ENCODE peak calls at places on chromosome 17, in eight cellular contexts. One of them, this sample, is unnamed.

GRCh38 chr17:32815460-32815859 is 61.5 kb downstream of the MYO1D start:
- DNase-seq in AG10803: no peak
- DNase-seq in mucosa of descending colon: no peak
- DNase-seq in BJ: no peak
- DNase-seq in adrenal gland: no peak
- DNase-seq in cardiac muscle cell: no peak
- DNase-seq in BE2C: no peak
- DNase-seq in heart right ventricle: no peak
- DNase-seq in this sample: no peak

GRCh38 chr17:43809121-43809520 is 23.8 kb downstream of the MPP3 start:
- DNase-seq in mucosa of descending colon: no peak
- DNase-seq in heart right ventricle: no peak
- DNase-seq in adrenal gland: no peak
- DNase-seq in AG10803: no peak
- DNase-seq in cardiac muscle cell: no peak
- DNase-seq in BJ: no peak
- DNase-seq in BE2C: no peak
- DNase-seq in this sample: no peak

GRCh38 chr17:60231691-60232090 is 81.9 kb downstream of the CA4 start:
- DNase-seq in cardiac muscle cell: peak
- DNase-seq in mucosa of descending colon: no peak
- DNase-seq in heart right ventricle: no peak
- DNase-seq in AG10803: peak
- DNase-seq in BE2C: no peak
- DNase-seq in BJ: no peak
- DNase-seq in adrenal gland: no peak
- DNase-seq in this sample: peak

GRCh38 chr17:77734371-77735050 is 224.0 kb upstream of the TNRC6C start:
- DNase-seq in heart right ventricle: peak
- DNase-seq in adrenal gland: peak
- DNase-seq in AG10803: peak
- DNase-seq in mucosa of descending colon: peak
- DNase-seq in cardiac muscle cell: peak
- DNase-seq in BE2C: peak
- DNase-seq in BJ: no peak
- DNase-seq in this sample: peak

GRCh38 chr17:13253746-13254410 is 236.1 kb upstream of the ELAC2 start:
- DNase-seq in adrenal gland: no peak
- DNase-seq in BE2C: no peak
- DNase-seq in cardiac muscle cell: no peak
- DNase-seq in BJ: no peak
- DNase-seq in heart right ventricle: no peak
- DNase-seq in mucosa of descending colon: no peak
- DNase-seq in AG10803: no peak
- DNase-seq in this sample: no peak

GRCh38 chr17:66904760-66905637 is 59.5 kb upstream of the CACNG4 start:
- DNase-seq in cardiac muscle cell: peak
- DNase-seq in heart right ventricle: no peak
- DNase-seq in mucosa of descending colon: no peak
- DNase-seq in BE2C: peak
- DNase-seq in BJ: no peak
- DNase-seq in AG10803: peak
- DNase-seq in adrenal gland: no peak
- DNase-seq in this sample: peak

GRCh38 chr17:44355310-44355640 is 8.4 kb downstream of the FAM171A2 start:
- DNase-seq in AG10803: no peak
- DNase-seq in BE2C: no peak
- DNase-seq in adrenal gland: no peak
- DNase-seq in mucosa of descending colon: no peak
- DNase-seq in cardiac muscle cell: no peak
- DNase-seq in BJ: no peak
- DNase-seq in heart right ventricle: no peak
- DNase-seq in this sample: no peak

GRCh38 chr17:31492880-31493655 is 101.6 kb downstream of the RAB11FIP4 start:
- DNase-seq in AG10803: no peak
- DNase-seq in BJ: no peak
- DNase-seq in cardiac muscle cell: no peak
- DNase-seq in heart right ventricle: no peak
- DNase-seq in mucosa of descending colon: peak
- DNase-seq in adrenal gland: peak
- DNase-seq in BE2C: no peak
- DNase-seq in this sample: no peak

GRCh38 chr17:77501751-77502625 is 361.2 kb downstream of the SEC14L1 start:
- DNase-seq in cardiac muscle cell: no peak
- DNase-seq in adrenal gland: peak
- DNase-seq in BJ: no peak
- DNase-seq in AG10803: no peak
- DNase-seq in mucosa of descending colon: no peak
- DNase-seq in heart right ventricle: no peak
- DNase-seq in BE2C: no peak
- DNase-seq in this sample: no peak

GRCh38 chr17:45143767-45144198 is 4.5 kb upstream of the HEXIM1 start:
- DNase-seq in mucosa of descending colon: peak
- DNase-seq in BJ: peak
- DNase-seq in adrenal gland: peak
- DNase-seq in cardiac muscle cell: peak
- DNase-seq in heart right ventricle: peak
- DNase-seq in AG10803: peak
- DNase-seq in BE2C: no peak
- DNase-seq in this sample: peak

GRCh38 chr17:2068589-2069051 is 13.7 kb downstream of the HIC1 start:
- DNase-seq in AG10803: peak
- DNase-seq in BE2C: peak
- DNase-seq in mucosa of descending colon: no peak
- DNase-seq in cardiac muscle cell: peak
- DNase-seq in adrenal gland: peak
- DNase-seq in heart right ventricle: no peak
- DNase-seq in BJ: no peak
- DNase-seq in this sample: peak

GRCh38 chr17:35255316-35255715 is 12.4 kb downstream of the SLFN5 start:
- DNase-seq in mucosa of descending colon: no peak
- DNase-seq in BJ: no peak
- DNase-seq in adrenal gland: no peak
- DNase-seq in BE2C: no peak
- DNase-seq in AG10803: no peak
- DNase-seq in heart right ventricle: no peak
- DNase-seq in cardiac muscle cell: no peak
- DNase-seq in this sample: no peak

GRCh38 chr17:27402943-27403342 is 53.3 kb upstream of the KSR1 start:
- DNase-seq in adrenal gland: no peak
- DNase-seq in heart right ventricle: no peak
- DNase-seq in cardiac muscle cell: no peak
- DNase-seq in BE2C: no peak
- DNase-seq in BJ: no peak
- DNase-seq in AG10803: no peak
- DNase-seq in mucosa of descending colon: no peak
- DNase-seq in this sample: no peak

DNA sequence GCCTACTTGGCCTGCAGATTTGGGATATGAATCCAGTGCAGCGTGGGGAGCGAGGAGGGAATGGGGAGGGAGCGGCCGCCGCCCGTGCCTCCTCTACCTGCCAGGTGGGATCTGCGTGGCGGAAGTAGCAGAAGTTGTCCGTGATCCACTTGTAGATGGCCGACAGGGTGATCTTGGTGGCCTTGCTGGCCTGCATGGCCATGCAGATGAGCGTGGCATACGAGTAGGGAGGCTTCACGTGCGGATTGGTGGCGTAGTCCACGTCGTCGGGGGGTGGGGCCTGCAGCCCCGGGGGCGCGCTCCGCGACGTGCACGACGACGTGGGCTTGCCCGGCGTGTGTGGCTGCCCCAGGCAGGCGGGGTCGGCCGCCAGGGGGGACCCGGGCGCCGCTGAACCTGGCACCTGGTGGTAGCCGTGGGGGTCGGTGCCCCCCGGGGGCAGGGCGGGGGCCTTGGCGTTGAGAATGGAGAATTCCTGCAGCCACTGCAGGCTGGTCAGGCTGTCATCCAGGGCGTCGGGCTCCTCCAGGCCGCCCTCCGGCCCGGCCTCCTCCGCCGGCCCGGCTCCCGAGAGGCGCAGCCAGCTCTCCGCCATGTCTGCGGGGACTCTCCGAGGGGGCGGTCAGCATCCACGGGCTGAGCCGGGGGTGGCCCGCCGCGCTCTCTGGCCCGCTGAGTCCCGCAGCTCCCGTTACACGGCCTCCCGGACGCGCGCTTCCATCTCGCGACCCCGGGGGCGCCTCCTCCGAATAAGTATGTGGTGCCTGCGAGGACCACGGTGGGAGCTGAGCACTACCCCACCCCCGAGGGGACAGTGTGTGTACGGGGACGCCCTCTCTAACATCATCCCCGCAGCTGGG is 1.0 kb downstream of the FOXJ1 start:
- DNase-seq in adrenal gland: no peak
- DNase-seq in AG10803: no peak
- DNase-seq in heart right ventricle: no peak
- DNase-seq in cardiac muscle cell: no peak
- DNase-seq in BE2C: no peak
- DNase-seq in BJ: no peak
- DNase-seq in mucosa of descending colon: no peak
- DNase-seq in this sample: no peak
- H3K4me3 ChIP-seq in adrenal gland: no peak
- H3K4me3 ChIP-seq in AG10803: no peak
- H3K4me3 ChIP-seq in heart right ventricle: peak
- H3K4me3 ChIP-seq in cardiac muscle cell: no peak
- H3K4me3 ChIP-seq in BE2C: no peak
- H3K4me3 ChIP-seq in BJ: no peak
- H3K4me3 ChIP-seq in mucosa of descending colon: no peak
- H3K4me3 ChIP-seq in this sample: no peak

DNA sequence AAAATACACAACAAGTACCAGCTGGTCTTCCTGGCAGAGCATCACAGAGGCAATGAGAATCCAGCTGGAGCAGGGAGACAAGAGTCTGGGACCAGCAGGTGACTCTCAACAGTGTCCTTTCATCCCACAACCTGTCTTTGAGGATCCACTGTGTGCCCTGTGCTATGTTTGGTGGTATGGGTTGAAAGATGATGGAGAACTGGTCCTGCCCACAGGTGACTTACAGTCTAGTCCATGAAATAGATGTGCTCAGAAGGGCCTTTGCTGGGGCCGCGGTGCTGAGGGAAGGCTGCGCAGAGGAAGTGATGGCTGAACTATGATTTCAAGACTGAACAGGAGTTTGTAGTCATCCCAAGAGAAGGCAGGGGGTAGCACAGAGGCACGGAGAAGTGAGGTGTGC is 17.9 kb downstream of the WNT3 start:
- DNase-seq in BE2C: no peak
- DNase-seq in BJ: no peak
- DNase-seq in heart right ventricle: no peak
- DNase-seq in AG10803: no peak
- DNase-seq in mucosa of descending colon: no peak
- DNase-seq in adrenal gland: no peak
- DNase-seq in cardiac muscle cell: no peak
- DNase-seq in this sample: no peak
- TF ChIP-seq CTCF in BE2C: no peak
- TF ChIP-seq CTCF in BJ: no peak
- TF ChIP-seq CTCF in heart right ventricle: no peak
- TF ChIP-seq CTCF in AG10803: no peak
- TF ChIP-seq CTCF in mucosa of descending colon: no peak
- TF ChIP-seq CTCF in adrenal gland: no peak
- TF ChIP-seq CTCF in cardiac muscle cell: no peak
- TF ChIP-seq CTCF in this sample: no peak

DNA sequence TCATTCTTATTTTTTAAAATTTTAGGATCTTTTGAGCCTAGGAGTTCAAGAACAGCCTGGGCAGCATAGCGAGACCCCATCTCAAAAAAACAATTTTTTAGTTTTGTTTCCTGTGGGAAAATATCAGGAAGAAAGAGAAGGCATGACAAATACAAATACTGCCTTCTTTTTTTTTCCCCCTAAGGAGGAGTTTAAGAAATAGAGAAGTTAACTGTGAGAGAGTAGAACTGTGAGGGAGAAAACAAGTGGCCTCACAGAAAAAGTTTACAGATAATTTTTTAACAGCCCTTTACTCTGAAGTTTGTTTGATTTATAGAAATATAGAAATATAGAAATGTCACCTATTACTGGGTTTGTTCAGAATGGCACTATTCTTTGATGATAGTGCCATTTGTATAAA is 21.1 kb downstream of the TTYH2 start:
- DNase-seq in BE2C: no peak
- DNase-seq in adrenal gland: no peak
- DNase-seq in BJ: no peak
- DNase-seq in cardiac muscle cell: no peak
- DNase-seq in heart right ventricle: no peak
- DNase-seq in mucosa of descending colon: no peak
- DNase-seq in AG10803: no peak
- DNase-seq in this sample: no peak
- H3K4me3 ChIP-seq in BE2C: no peak
- H3K4me3 ChIP-seq in adrenal gland: no peak
- H3K4me3 ChIP-seq in BJ: no peak
- H3K4me3 ChIP-seq in cardiac muscle cell: no peak
- H3K4me3 ChIP-seq in heart right ventricle: no peak
- H3K4me3 ChIP-seq in mucosa of descending colon: no peak
- H3K4me3 ChIP-seq in AG10803: no peak
- H3K4me3 ChIP-seq in this sample: no peak

GRCh38 chr17:64534187-64534586 is 27.4 kb downstream of the CEP95 start:
- DNase-seq in mucosa of descending colon: no peak
- DNase-seq in BJ: no peak
- DNase-seq in AG10803: no peak
- DNase-seq in adrenal gland: no peak
- DNase-seq in BE2C: no peak
- DNase-seq in cardiac muscle cell: no peak
- DNase-seq in heart right ventricle: no peak
- DNase-seq in this sample: no peak
- TF ChIP-seq CTCF in mucosa of descending colon: no peak
- TF ChIP-seq CTCF in BJ: peak
- TF ChIP-seq CTCF in AG10803: peak
- TF ChIP-seq CTCF in adrenal gland: no peak
- TF ChIP-seq CTCF in BE2C: peak
- TF ChIP-seq CTCF in cardiac muscle cell: peak
- TF ChIP-seq CTCF in heart right ventricle: no peak
- TF ChIP-seq CTCF in this sample: peak

GRCh38 chr17:39687546-39688474 is at the start of gene PGAP3:
- DNase-seq in BJ: peak
- DNase-seq in BE2C: peak
- DNase-seq in mucosa of descending colon: peak
- DNase-seq in cardiac muscle cell: peak
- DNase-seq in adrenal gland: peak
- DNase-seq in heart right ventricle: peak
- DNase-seq in AG10803: peak
- DNase-seq in this sample: peak
- H3K4me3 ChIP-seq in BJ: peak
- H3K4me3 ChIP-seq in BE2C: peak
- H3K4me3 ChIP-seq in mucosa of descending colon: peak
- H3K4me3 ChIP-seq in cardiac muscle cell: peak
- H3K4me3 ChIP-seq in adrenal gland: no peak
- H3K4me3 ChIP-seq in heart right ventricle: peak
- H3K4me3 ChIP-seq in AG10803: peak
- H3K4me3 ChIP-seq in this sample: peak

This sample was measured in fibroblast of pulmonary artery.